ENCODE peak calls at places on chromosomes 16 and 17, in four cellular contexts. U is tibial artery, Z is neural progenitor cell, S is left lung. B is an unnamed sample.
A peak's percentile ranks its signal among the peaks of the same experiment; 100 is the strongest.

GRCh38 chr16:14303182-14303618 is 232.1 kb downstream of the MRTFB start:
- DNase-seq in U (no peak), Z (peak; percentile 48), S (no peak), B (no peak)

GRCh38 chr16:8474576-8474975 is 115.7 kb downstream of the TMEM114 start:
- DNase-seq in U (no peak), Z (no peak), S (no peak), B (no peak)

GRCh38 chr17:29085223-29085622 is 42.3 kb downstream of the PIPOX start:
- DNase-seq in U (no peak), Z (no peak), S (no peak), B (no peak)

GRCh38 chr16:22318690-22319358 is 21.6 kb downstream of the POLR3E start:
- DNase-seq in U (no peak), Z (peak; percentile 39), S (no peak), B (peak; percentile 61)

GRCh38 chr17:83173180-83173996 is 94.0 kb downstream of the METRNL start:
- DNase-seq in U (no peak), Z (no peak), S (peak; percentile 27), B (no peak)

GRCh38 chr17:4728124-4728523 is 3.1 kb upstream of the MED11 start:
- DNase-seq in U (no peak), Z (no peak), S (peak; percentile 73), B (no peak)

GRCh38 chr17:41440531-41441033 is at the start of gene KRT38:
- DNase-seq in U (no peak), Z (no peak), S (no peak), B (no peak)

GRCh38 chr17:27651411-27652345 is 20.7 kb downstream of the LGALS9 start:
- DNase-seq in U (no peak), Z (peak; percentile 60), S (no peak), B (peak; percentile 66)

GRCh38 chr16:59400830-59401229 is 666.7 kb upstream of the GOT2 start:
- DNase-seq in U (no peak), Z (no peak), S (no peak), B (no peak)

DNA sequence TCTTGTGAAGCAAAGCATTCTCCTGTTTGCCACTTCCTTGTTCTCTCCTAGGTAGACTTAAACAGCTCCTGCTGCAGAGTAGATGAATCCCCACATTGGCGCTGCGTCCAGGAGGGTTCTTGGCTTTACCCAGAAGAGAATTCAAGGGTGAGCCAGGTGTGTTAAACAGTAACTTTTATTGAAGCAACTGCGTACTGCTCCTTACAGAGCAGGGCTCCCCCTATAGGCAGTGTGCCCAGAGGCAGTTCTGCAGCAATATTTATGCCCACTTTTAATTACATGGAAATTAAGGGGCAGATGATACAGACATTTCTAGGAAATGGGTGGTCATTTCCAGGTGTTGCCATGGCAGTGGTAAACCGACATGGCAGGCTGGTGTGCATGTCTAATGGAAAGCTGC is 987.6 kb upstream of the RBFOX1 start:
- DNase-seq in U (no peak), Z (no peak), S (no peak), B (no peak)
- TF ChIP-seq CTCF in U (no peak), Z (peak; percentile 29), S (no peak), B (no peak)

DNA sequence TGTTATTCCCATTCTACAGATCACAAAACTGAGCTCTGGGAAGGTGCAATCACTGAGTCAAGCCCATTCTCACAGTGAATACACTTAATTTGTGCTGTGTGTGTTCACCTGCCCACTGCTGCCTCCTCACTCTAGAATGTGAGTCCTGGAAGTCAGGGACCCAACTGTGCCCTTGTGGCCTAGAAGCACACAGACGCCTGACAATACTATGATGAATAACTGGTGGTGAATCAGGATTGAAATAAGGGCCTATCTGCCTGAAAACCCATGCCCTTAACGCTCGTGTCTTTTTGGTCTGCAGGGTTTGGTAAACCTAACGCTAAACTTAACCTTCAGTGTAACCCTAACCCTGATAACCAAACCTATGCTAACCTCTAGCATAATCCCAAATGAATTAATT is 80.3 kb downstream of the ZNF423 start:
- DNase-seq in U (no peak), Z (no peak), S (no peak), B (no peak)
- H3K27ac ChIP-seq in U (no peak overlapping the region), Z (no peak overlapping the region), S (peak overlapping the region; percentile 55), B (no peak overlapping the region)

GRCh38 chr16:54936979-54937672 is 6.5 kb downstream of the IRX5 start:
- DNase-seq in U (no peak), Z (peak; percentile 93), S (peak; percentile 65), B (no peak)
- TF ChIP-seq CTCF in U (peak; percentile 30), Z (peak; percentile 95), S (peak; percentile 37), B (no peak)

DNA sequence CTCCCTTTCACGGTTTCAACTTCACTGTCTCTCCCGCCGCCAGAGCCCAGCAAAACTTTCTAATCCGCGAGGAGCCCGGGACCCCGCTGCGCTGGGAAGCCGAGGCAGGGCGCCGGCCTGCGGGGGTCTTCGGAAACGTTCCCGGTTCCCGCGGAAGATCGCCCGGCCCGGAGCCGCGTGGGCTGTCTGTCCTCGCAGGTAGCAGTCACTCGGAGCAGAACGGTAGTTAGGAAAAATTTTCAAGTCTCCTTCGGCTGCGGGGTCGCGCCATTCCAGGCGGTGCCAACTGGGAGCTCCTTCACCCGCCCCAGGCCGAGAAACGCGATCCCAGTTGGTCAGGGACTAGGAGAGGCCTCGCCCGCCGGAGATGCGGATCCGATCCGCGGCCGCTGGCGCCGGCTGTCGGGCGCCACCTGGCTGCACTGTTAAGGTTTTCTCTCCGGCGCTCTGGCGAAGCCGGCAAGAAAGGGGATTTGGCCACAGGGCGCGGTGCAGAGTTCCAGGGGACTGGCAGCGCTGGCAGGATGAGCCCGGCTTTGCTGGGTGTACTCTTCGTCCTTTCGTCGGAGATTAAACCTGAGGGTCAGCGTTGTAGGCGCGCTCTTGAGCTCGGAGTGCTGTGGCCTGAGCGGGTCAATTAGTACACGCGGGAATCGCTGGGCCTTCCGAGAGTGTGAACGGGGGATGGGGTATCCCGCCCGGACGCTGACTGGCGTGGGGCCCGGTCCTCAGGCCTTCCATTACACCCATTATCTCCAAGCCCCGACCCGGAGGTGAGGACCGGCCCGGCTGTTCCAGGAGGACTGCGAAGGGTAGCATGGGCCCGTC is 135.4 kb downstream of the KCNJ12 start:
- DNase-seq in U (peak; percentile 90), Z (peak; percentile 94), S (peak; percentile 82), B (peak; percentile 59)
- H3K27ac ChIP-seq in U (peak overlapping the region; percentile 65), Z (no peak overlapping the region), S (no peak overlapping the region), B (no peak overlapping the region)

DNA sequence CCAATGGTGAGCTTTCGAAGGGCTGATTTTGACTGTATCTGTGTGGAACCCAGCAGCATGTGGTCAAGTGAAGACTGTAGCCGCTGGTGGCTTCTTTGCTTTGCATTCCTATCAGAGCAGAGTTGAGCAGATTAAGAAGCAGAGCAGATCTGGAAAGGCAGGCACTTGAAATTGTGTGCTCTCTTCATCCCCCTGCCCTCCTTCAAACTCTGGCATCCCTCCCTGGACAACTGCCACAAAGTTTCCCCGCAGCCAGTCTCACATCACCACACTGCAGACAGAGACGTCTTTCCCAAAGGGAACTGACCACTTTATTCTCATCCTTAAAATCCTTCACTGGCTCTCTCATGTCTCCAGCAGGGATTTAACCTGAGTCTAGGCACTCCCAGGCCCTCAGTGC is 237.1 kb upstream of the DYNLRB2 start:
- DNase-seq in U (no peak), Z (no peak), S (no peak), B (no peak)
- TF ChIP-seq CTCF in U (no peak), Z (no peak), S (no peak), B (no peak)

GRCh38 chr16:4360538-4361021 is 9.5 kb upstream of the PAM16 start:
- DNase-seq in U (no peak), Z (peak; percentile 50), S (no peak), B (no peak)
- H3K27ac ChIP-seq in U (no peak overlapping the region), Z (no peak overlapping the region), S (no peak overlapping the region), B (no peak overlapping the region)

GRCh38 chr17:58370716-58371115 is 18.7 kb upstream of the SUPT4H1 start:
- DNase-seq in U (no peak), Z (no peak), S (no peak), B (no peak)
- TF ChIP-seq CTCF in U (no peak), Z (no peak), S (no peak), B (no peak)

GRCh38 chr16:80039777-80040176 is 439.2 kb upstream of the MAF start:
- DNase-seq in U (no peak), Z (no peak), S (no peak), B (no peak)
- H3K27ac ChIP-seq in U (no peak overlapping the region), Z (no peak overlapping the region), S (no peak overlapping the region), B (no peak overlapping the region)

GRCh38 chr16:75922250-75922649 is 196.0 kb upstream of the CPHXL start:
- DNase-seq in U (no peak), Z (no peak), S (no peak), B (no peak)
- TF ChIP-seq CTCF in U (no peak), Z (no peak), S (no peak), B (no peak)

GRCh38 chr17:848402-848801 is 66.2 kb downstream of the MRM3 start:
- DNase-seq in U (no peak), Z (no peak), S (no peak), B (no peak)
- H3K27ac ChIP-seq in U (no peak overlapping the region), Z (no peak overlapping the region), S (peak overlapping the region; percentile 69), B (no peak overlapping the region)